ENCODE peak calls at places on chromosomes 12 and 14, in seven cellular contexts. J is SHP77; T is activated naive CD8-positive, alpha-beta T cell treated with anti-CD3 and anti-CD28 coated beads, Interleukin-2, amount 10 ng/mL, durations not matched to agents 7 days and 5 days; L is left cardiac atrium; S is HuH-7; R is GM04504; O is Right ventricle myocardium superior. W is an unnamed sample.

GRCh38 chr12:126784328-126784921 is 1482.5 kb upstream of the TMEM132C start:
- DNase-seq in J (peak; percentile 46), T (no peak), L (peak; percentile 39), S (peak; percentile 16), R (no peak), O (peak; percentile 41), W (no peak)

GRCh38 chr14:69895109-69895508 is 15.9 kb downstream of the SMOC1 start:
- DNase-seq in J (no peak), T (no peak), L (no peak), S (no peak), R (no peak), O (no peak), W (no peak)

GRCh38 chr12:49868952-49869815 is 26.3 kb upstream of the BCDIN3D start:
- DNase-seq in J (peak; percentile 84), T (no peak), L (peak; percentile 93), S (peak; percentile 38), R (peak; percentile 65), O (peak; percentile 95), W (peak; percentile 95)

GRCh38 chr14:102206901-102207300 is 67.2 kb downstream of the WDR20 start:
- DNase-seq in J (no peak), T (no peak), L (no peak), S (no peak), R (no peak), O (no peak), W (peak; percentile 87)

GRCh38 chr12:6307521-6307920 is 3.0 kb upstream of the PLEKHG6 start:
- DNase-seq in J (no peak), T (peak; percentile 16), L (no peak), S (no peak), R (no peak), O (no peak), W (no peak)

GRCh38 chr12:112353389-112353788 is 28.8 kb downstream of the HECTD4 start:
- DNase-seq in J (no peak), T (no peak), L (no peak), S (no peak), R (no peak), O (no peak), W (no peak)

GRCh38 chr14:91693342-91693741 is 38.5 kb downstream of the CATSPERB start:
- DNase-seq in J (no peak), T (no peak), L (no peak), S (no peak), R (peak; percentile 1), O (no peak), W (no peak)

GRCh38 chr12:50017047-50017446 is 8.2 kb downstream of the RACGAP1 start:
- DNase-seq in J (no peak), T (no peak), L (peak; percentile 70), S (no peak), R (peak; percentile 71), O (peak; percentile 58), W (no peak)

GRCh38 chr12:50913224-50913623 is 39.1 kb upstream of the HIGD1C start:
- DNase-seq in J (no peak), T (no peak), L (no peak), S (no peak), R (no peak), O (no peak), W (no peak)

GRCh38 chr12:107655281-107656065 is 30.1 kb upstream of the PWP1 start:
- DNase-seq in J (peak; percentile 26), T (no peak), L (no peak), S (no peak), R (no peak), O (no peak), W (no peak)

GRCh38 chr12:111904438-111904837 is 62.4 kb downstream of the MAPKAPK5 start:
- DNase-seq in J (no peak), T (no peak), L (no peak), S (no peak), R (no peak), O (no peak), W (no peak)

GRCh38 chr12:57462307-57463253 is 3.0 kb downstream of the GLI1 start:
- DNase-seq in J (peak; percentile 87), T (peak; percentile 87), L (peak; percentile 88), S (peak; percentile 98), R (peak; percentile 77), O (peak; percentile 87), W (peak; percentile 96)

GRCh38 chr12:46110220-46110700 is 119.9 kb upstream of the SCAF11 start:
- DNase-seq in J (no peak), T (no peak), L (peak; percentile 40), S (no peak), R (no peak), O (peak; percentile 61), W (no peak)

GRCh38 chr12:121787063-121787774 is 6.3 kb downstream of the RHOF start:
- DNase-seq in J (no peak), T (no peak), L (no peak), S (no peak), R (no peak), O (no peak), W (no peak)

GRCh38 chr12:103571286-103571685 is 15.8 kb upstream of the STAB2 start:
- DNase-seq in J (peak; percentile 90), T (no peak), L (peak; percentile 22), S (peak; percentile 33), R (no peak), O (peak; percentile 65), W (peak; percentile 40)

GRCh38 chr12:1588574-1588944 is 5.8 kb downstream of the FBXL14 start:
- DNase-seq in J (no peak), T (no peak), L (no peak), S (no peak), R (no peak), O (no peak), W (no peak)

GRCh38 chr14:23123419-23123818 is 4.4 kb upstream of the CEBPE start:
- DNase-seq in J (peak; percentile 63), T (no peak), L (peak; percentile 82), S (no peak), R (no peak), O (peak; percentile 87), W (no peak)

GRCh38 chr12:107917912-107918800 is 143.7 kb downstream of the ASCL4 start:
- DNase-seq in J (peak; percentile 15), T (no peak), L (no peak), S (peak; percentile 47), R (no peak), O (no peak), W (no peak)

GRCh38 chr12:2156333-2156732 is 103.5 kb downstream of the CACNA1C start:
- DNase-seq in J (no peak), T (no peak), L (no peak), S (no peak), R (no peak), O (no peak), W (no peak)

GRCh38 chr14:93045965-93046695 is 69.6 kb downstream of the ITPK1 start:
- DNase-seq in J (no peak), T (no peak), L (no peak), S (peak; percentile 36), R (peak; percentile 22), O (no peak), W (no peak)

GRCh38 chr12:110262442-110263388 is 18.3 kb upstream of the ATP2A2 start:
- DNase-seq in J (no peak), T (no peak), L (no peak), S (no peak), R (no peak), O (no peak), W (no peak)

GRCh38 chr12:53533476-53533875 is 26.2 kb upstream of the NPFF start:
- DNase-seq in J (no peak), T (no peak), L (no peak), S (no peak), R (no peak), O (no peak), W (no peak)

GRCh38 chr12:28869197-28869596 is 279.9 kb upstream of the FAR2 start:
- DNase-seq in J (no peak), T (no peak), L (no peak), S (no peak), R (peak; percentile 5), O (no peak), W (no peak)

GRCh38 chr14:67583711-67584644 is 16.1 kb downstream of the PIGH start:
- DNase-seq in J (peak; percentile 20), T (no peak), L (no peak), S (peak; percentile 79), R (peak; percentile 21), O (no peak), W (no peak)

GRCh38 chr14:23056257-23056955 is 914 bp downstream of the CDH24 start:
- DNase-seq in J (no peak), T (peak; percentile 73), L (peak; percentile 69), S (peak; percentile 98), R (no peak), O (peak; percentile 72), W (no peak)

GRCh38 chr12:1662761-1663439 is 28.0 kb upstream of the ADIPOR2 start:
- DNase-seq in J (no peak), T (peak; percentile 51), L (peak; percentile 39), S (peak; percentile 83), R (no peak), O (no peak), W (no peak)

GRCh38 chr14:51859136-51859535 is 1.3 kb upstream of the GNG2 start:
- DNase-seq in J (no peak), T (no peak), L (no peak), S (no peak), R (no peak), O (no peak), W (no peak)

GRCh38 chr14:68216957-68217356 is 397.4 kb downstream of the RAD51B start:
- DNase-seq in J (no peak), T (no peak), L (no peak), S (no peak), R (no peak), O (no peak), W (no peak)

GRCh38 chr12:25436206-25436912 is 116.7 kb downstream of the LMNTD1 start:
- DNase-seq in J (peak; percentile 21), T (peak; percentile 39), L (no peak), S (peak; percentile 74), R (peak; percentile 52), O (no peak), W (no peak)

GRCh38 chr14:95833429-95833828 is 43.2 kb upstream of the TUNAR start:
- DNase-seq in J (no peak), T (no peak), L (no peak), S (no peak), R (no peak), O (no peak), W (no peak)

GRCh38 chr14:77251870-77252269 is 19.1 kb downstream of the NGB start:
- DNase-seq in J (no peak), T (no peak), L (no peak), S (no peak), R (no peak), O (no peak), W (no peak)

GRCh38 chr14:83913466-83913865 is 1616.5 kb upstream of the FLRT2 start:
- DNase-seq in J (no peak), T (no peak), L (no peak), S (no peak), R (no peak), O (no peak), W (no peak)

GRCh38 chr12:75260316-75260715 is 50.7 kb upstream of the KCNC2 start:
- DNase-seq in J (no peak), T (no peak), L (no peak), S (no peak), R (no peak), O (no peak), W (no peak)

GRCh38 chr12:67002711-67003110 is 266.4 kb upstream of the CAND1 start:
- DNase-seq in J (no peak), T (no peak), L (no peak), S (no peak), R (no peak), O (no peak), W (no peak)

GRCh38 chr12:57766464-57767311 is at the start of gene CYP27B1:
- DNase-seq in J (no peak), T (no peak), L (peak; percentile 49), S (no peak), R (no peak), O (no peak), W (no peak)

GRCh38 chr12:19227190-19227879 is 97.8 kb downstream of the PLEKHA5 start:
- DNase-seq in J (no peak), T (no peak), L (no peak), S (no peak), R (no peak), O (no peak), W (no peak)

GRCh38 chr14:72883963-72884362 is 9.9 kb downstream of the DPF3 start:
- DNase-seq in J (no peak), T (peak; percentile 58), L (no peak), S (no peak), R (no peak), O (no peak), W (no peak)

GRCh38 chr12:91877461-91878230 is 268.0 kb downstream of the BTG1 start:
- DNase-seq in J (no peak), T (no peak), L (no peak), S (no peak), R (no peak), O (no peak), W (no peak)